ENCODE peak calls at places on chromosomes 4 and X, in seven cellular contexts. One of them, this sample, is unnamed.

GRCh38 chrX:65985922-65986588 is 53.8 kb downstream of the VSIG4 start:
- DNase-seq in H9: peak
- DNase-seq in psoas muscle: no peak
- DNase-seq in upper lobe of left lung: peak
- DNase-seq in fibroblast of mammary gland: peak
- DNase-seq in nephron progenitor cell: peak
- DNase-seq in stomach: no peak
- DNase-seq in this sample: no peak

GRCh38 chr4:47519239-47519883 is 34.3 kb downstream of the ATP10D start:
- DNase-seq in upper lobe of left lung: no peak
- DNase-seq in H9: no peak
- DNase-seq in stomach: no peak
- DNase-seq in psoas muscle: no peak
- DNase-seq in nephron progenitor cell: no peak
- DNase-seq in fibroblast of mammary gland: no peak
- DNase-seq in this sample: no peak

GRCh38 chr4:31051565-31051964 is 331.4 kb downstream of the PCDH7 start:
- DNase-seq in nephron progenitor cell: no peak
- DNase-seq in fibroblast of mammary gland: no peak
- DNase-seq in psoas muscle: no peak
- DNase-seq in H9: no peak
- DNase-seq in stomach: no peak
- DNase-seq in upper lobe of left lung: no peak
- DNase-seq in this sample: no peak

GRCh38 chr4:103786014-103786413 is 66.2 kb upstream of the TACR3 start:
- DNase-seq in nephron progenitor cell: peak
- DNase-seq in psoas muscle: no peak
- DNase-seq in upper lobe of left lung: no peak
- DNase-seq in fibroblast of mammary gland: peak
- DNase-seq in stomach: no peak
- DNase-seq in H9: peak
- DNase-seq in this sample: no peak

GRCh38 chrX:3221643-3222042 is 124.8 kb downstream of the MXRA5 start:
- DNase-seq in nephron progenitor cell: no peak
- DNase-seq in fibroblast of mammary gland: no peak
- DNase-seq in psoas muscle: no peak
- DNase-seq in upper lobe of left lung: no peak
- DNase-seq in H9: no peak
- DNase-seq in stomach: no peak
- DNase-seq in this sample: no peak

GRCh38 chrX:154040863-154041262 is 21.2 kb upstream of the IRAK1 start:
- DNase-seq in upper lobe of left lung: no peak
- DNase-seq in psoas muscle: no peak
- DNase-seq in stomach: no peak
- DNase-seq in nephron progenitor cell: no peak
- DNase-seq in H9: no peak
- DNase-seq in fibroblast of mammary gland: no peak
- DNase-seq in this sample: no peak

GRCh38 chr4:10303291-10303690 is 153.9 kb downstream of the ZNF518B start:
- DNase-seq in nephron progenitor cell: no peak
- DNase-seq in fibroblast of mammary gland: no peak
- DNase-seq in psoas muscle: no peak
- DNase-seq in upper lobe of left lung: no peak
- DNase-seq in H9: no peak
- DNase-seq in stomach: no peak
- DNase-seq in this sample: no peak

GRCh38 chr4:98786866-98787265 is 128.5 kb upstream of the TSPAN5 start:
- DNase-seq in stomach: no peak
- DNase-seq in H9: no peak
- DNase-seq in nephron progenitor cell: no peak
- DNase-seq in psoas muscle: no peak
- DNase-seq in upper lobe of left lung: no peak
- DNase-seq in fibroblast of mammary gland: peak
- DNase-seq in this sample: no peak

GRCh38 chr4:38509551-38509950 is 154.4 kb upstream of the KLF3 start:
- DNase-seq in psoas muscle: no peak
- DNase-seq in nephron progenitor cell: no peak
- DNase-seq in upper lobe of left lung: no peak
- DNase-seq in H9: no peak
- DNase-seq in fibroblast of mammary gland: no peak
- DNase-seq in stomach: no peak
- DNase-seq in this sample: no peak

GRCh38 chr4:153152453-153153338 is 51.5 kb upstream of the TRIM2 start:
- DNase-seq in H9: no peak
- DNase-seq in upper lobe of left lung: peak
- DNase-seq in psoas muscle: peak
- DNase-seq in nephron progenitor cell: peak
- DNase-seq in stomach: peak
- DNase-seq in fibroblast of mammary gland: no peak
- DNase-seq in this sample: no peak

GRCh38 chr4:8352368-8353157 is 83.0 kb downstream of the HTRA3 start:
- DNase-seq in stomach: no peak
- DNase-seq in upper lobe of left lung: peak
- DNase-seq in nephron progenitor cell: no peak
- DNase-seq in fibroblast of mammary gland: no peak
- DNase-seq in H9: peak
- DNase-seq in psoas muscle: no peak
- DNase-seq in this sample: no peak

GRCh38 chrX:19906293-19906692 is 18.9 kb upstream of the SH3KBP1 start:
- DNase-seq in nephron progenitor cell: no peak
- DNase-seq in stomach: no peak
- DNase-seq in fibroblast of mammary gland: no peak
- DNase-seq in psoas muscle: no peak
- DNase-seq in H9: no peak
- DNase-seq in upper lobe of left lung: no peak
- DNase-seq in this sample: no peak

GRCh38 chr4:147958057-147958456 is 226.2 kb downstream of the ARHGAP10 start:
- DNase-seq in upper lobe of left lung: no peak
- DNase-seq in fibroblast of mammary gland: no peak
- DNase-seq in H9: no peak
- DNase-seq in stomach: no peak
- DNase-seq in psoas muscle: no peak
- DNase-seq in nephron progenitor cell: no peak
- DNase-seq in this sample: no peak

GRCh38 chr4:28973591-28974350 is 1746.4 kb upstream of the PCDH7 start:
- DNase-seq in nephron progenitor cell: no peak
- DNase-seq in fibroblast of mammary gland: peak
- DNase-seq in H9: no peak
- DNase-seq in stomach: no peak
- DNase-seq in psoas muscle: no peak
- DNase-seq in upper lobe of left lung: no peak
- DNase-seq in this sample: no peak

GRCh38 chr4:15930314-15930713 is 8.2 kb downstream of the FGFBP1 start:
- DNase-seq in stomach: no peak
- DNase-seq in upper lobe of left lung: no peak
- DNase-seq in H9: no peak
- DNase-seq in fibroblast of mammary gland: peak
- DNase-seq in psoas muscle: no peak
- DNase-seq in nephron progenitor cell: no peak
- DNase-seq in this sample: no peak

GRCh38 chr4:31307026-31307425 is 586.9 kb downstream of the PCDH7 start:
- DNase-seq in stomach: no peak
- DNase-seq in upper lobe of left lung: no peak
- DNase-seq in fibroblast of mammary gland: no peak
- DNase-seq in nephron progenitor cell: no peak
- DNase-seq in H9: no peak
- DNase-seq in psoas muscle: no peak
- DNase-seq in this sample: no peak

GRCh38 chr4:40990202-40990898 is 224.0 kb downstream of the APBB2 start:
- DNase-seq in upper lobe of left lung: no peak
- DNase-seq in stomach: no peak
- DNase-seq in psoas muscle: no peak
- DNase-seq in nephron progenitor cell: no peak
- DNase-seq in H9: no peak
- DNase-seq in fibroblast of mammary gland: peak
- DNase-seq in this sample: no peak

GRCh38 chrX:106612403-106612789 is 618 bp downstream of the RADX start:
- DNase-seq in stomach: no peak
- DNase-seq in psoas muscle: no peak
- DNase-seq in nephron progenitor cell: no peak
- DNase-seq in upper lobe of left lung: no peak
- DNase-seq in fibroblast of mammary gland: no peak
- DNase-seq in H9: no peak
- DNase-seq in this sample: no peak

GRCh38 chr4:115852767-115853091 is 739.3 kb upstream of the NDST4 start:
- DNase-seq in stomach: no peak
- DNase-seq in upper lobe of left lung: no peak
- DNase-seq in nephron progenitor cell: no peak
- DNase-seq in psoas muscle: no peak
- DNase-seq in H9: no peak
- DNase-seq in fibroblast of mammary gland: no peak
- DNase-seq in this sample: no peak

GRCh38 chr4:115850799-115851509 is 737.5 kb upstream of the NDST4 start:
- DNase-seq in nephron progenitor cell: no peak
- DNase-seq in psoas muscle: no peak
- DNase-seq in H9: no peak
- DNase-seq in stomach: no peak
- DNase-seq in upper lobe of left lung: no peak
- DNase-seq in fibroblast of mammary gland: no peak
- DNase-seq in this sample: no peak

DNA sequence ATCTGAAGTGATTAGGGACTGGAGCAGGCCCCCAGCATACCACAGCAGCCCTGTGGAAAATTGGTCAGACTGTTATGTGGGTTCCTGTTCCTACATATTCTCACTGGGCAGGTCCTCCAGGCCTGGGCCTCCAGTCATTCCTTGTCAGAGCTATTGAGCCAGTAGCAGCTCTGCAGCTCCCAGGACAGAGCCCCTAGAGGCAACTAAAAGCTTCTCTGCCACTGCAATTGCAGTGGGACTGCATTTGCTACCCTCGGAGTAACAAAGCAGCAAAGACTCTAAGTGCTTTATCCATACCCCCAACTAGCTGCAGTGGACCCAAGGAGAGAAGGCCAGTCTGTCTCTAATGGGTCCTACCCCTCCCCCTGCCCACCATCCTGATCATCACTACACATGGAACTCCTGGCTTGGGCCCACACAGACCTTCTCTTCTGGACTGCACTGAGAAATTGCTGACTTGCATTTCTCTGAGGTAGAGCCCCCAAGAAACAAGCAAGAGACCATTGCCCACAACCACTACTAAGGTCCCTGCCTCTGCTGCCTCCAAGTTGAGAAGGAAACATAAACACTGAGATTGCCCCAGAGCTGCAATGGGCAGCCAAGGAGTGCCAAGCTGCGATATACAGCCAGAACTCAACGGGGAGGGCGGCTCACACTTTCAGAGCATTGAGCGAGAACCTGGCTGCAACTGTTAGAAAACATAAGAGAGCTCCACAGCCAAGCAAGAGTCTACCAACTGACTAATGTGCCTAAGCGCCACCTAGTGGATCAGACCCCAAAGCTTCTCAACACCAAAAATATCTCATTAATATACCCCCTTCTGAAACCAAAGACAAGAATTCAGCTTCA is 738.7 kb upstream of the NDST4 start:
- DNase-seq in upper lobe of left lung: peak
- DNase-seq in H9: peak
- DNase-seq in psoas muscle: no peak
- DNase-seq in fibroblast of mammary gland: peak
- DNase-seq in stomach: peak
- DNase-seq in nephron progenitor cell: peak
- DNase-seq in this sample: no peak
- TF ChIP-seq CTCF in upper lobe of left lung: no peak
- TF ChIP-seq CTCF in H9: peak
- TF ChIP-seq CTCF in psoas muscle: no peak
- TF ChIP-seq CTCF in fibroblast of mammary gland: peak
- TF ChIP-seq CTCF in stomach: peak
- TF ChIP-seq CTCF in nephron progenitor cell: peak
- TF ChIP-seq CTCF in this sample: peak

DNA sequence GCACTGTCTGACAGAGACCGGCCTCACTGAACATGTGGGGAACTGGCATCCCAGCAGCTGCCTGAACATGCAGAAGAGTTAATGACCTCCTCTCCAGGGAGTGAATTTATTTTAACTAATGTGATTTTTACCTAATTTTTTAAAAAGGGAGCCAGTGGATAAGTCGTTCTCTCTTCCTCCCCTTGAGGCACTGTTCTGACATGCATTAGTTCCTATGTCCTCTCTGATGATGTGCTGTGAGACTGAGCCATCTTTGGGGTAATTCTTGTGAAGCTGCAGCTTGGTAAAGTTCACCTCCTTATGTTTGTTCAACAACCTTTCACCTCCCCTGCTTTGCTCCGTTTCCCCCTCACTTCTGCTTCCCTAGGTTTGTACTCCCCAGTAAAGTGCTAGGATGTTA is 139.7 kb downstream of the COL25A1 start:
- DNase-seq in H9: no peak
- DNase-seq in psoas muscle: no peak
- DNase-seq in fibroblast of mammary gland: no peak
- DNase-seq in stomach: no peak
- DNase-seq in nephron progenitor cell: no peak
- DNase-seq in upper lobe of left lung: no peak
- DNase-seq in this sample: no peak
- TF ChIP-seq CTCF in H9: peak
- TF ChIP-seq CTCF in psoas muscle: no peak
- TF ChIP-seq CTCF in fibroblast of mammary gland: no peak
- TF ChIP-seq CTCF in stomach: no peak
- TF ChIP-seq CTCF in nephron progenitor cell: no peak
- TF ChIP-seq CTCF in upper lobe of left lung: no peak
- TF ChIP-seq CTCF in this sample: no peak

GRCh38 chr4:122170775-122171174 is 18.6 kb downstream of the BLTP1 start:
- DNase-seq in psoas muscle: no peak
- DNase-seq in H9: no peak
- DNase-seq in nephron progenitor cell: no peak
- DNase-seq in upper lobe of left lung: no peak
- DNase-seq in stomach: no peak
- DNase-seq in fibroblast of mammary gland: no peak
- DNase-seq in this sample: no peak

GRCh38 chr4:122163767-122164166 is 11.6 kb downstream of the BLTP1 start:
- DNase-seq in psoas muscle: no peak
- DNase-seq in stomach: no peak
- DNase-seq in nephron progenitor cell: no peak
- DNase-seq in upper lobe of left lung: no peak
- DNase-seq in fibroblast of mammary gland: no peak
- DNase-seq in H9: no peak
- DNase-seq in this sample: no peak

GRCh38 chr4:122172266-122172665 is 20.1 kb downstream of the BLTP1 start:
- DNase-seq in upper lobe of left lung: no peak
- DNase-seq in fibroblast of mammary gland: no peak
- DNase-seq in stomach: no peak
- DNase-seq in psoas muscle: no peak
- DNase-seq in nephron progenitor cell: no peak
- DNase-seq in H9: no peak
- DNase-seq in this sample: no peak

GRCh38 chr4:122163301-122163700 is 11.2 kb downstream of the BLTP1 start:
- DNase-seq in H9: no peak
- DNase-seq in fibroblast of mammary gland: no peak
- DNase-seq in psoas muscle: no peak
- DNase-seq in upper lobe of left lung: no peak
- DNase-seq in stomach: no peak
- DNase-seq in nephron progenitor cell: no peak
- DNase-seq in this sample: no peak

GRCh38 chr4:122167369-122167768 is 15.2 kb downstream of the BLTP1 start:
- DNase-seq in nephron progenitor cell: no peak
- DNase-seq in fibroblast of mammary gland: no peak
- DNase-seq in stomach: no peak
- DNase-seq in H9: no peak
- DNase-seq in psoas muscle: no peak
- DNase-seq in upper lobe of left lung: no peak
- DNase-seq in this sample: no peak
- TF ChIP-seq CTCF in nephron progenitor cell: no peak
- TF ChIP-seq CTCF in fibroblast of mammary gland: no peak
- TF ChIP-seq CTCF in stomach: no peak
- TF ChIP-seq CTCF in H9: peak
- TF ChIP-seq CTCF in psoas muscle: no peak
- TF ChIP-seq CTCF in upper lobe of left lung: no peak
- TF ChIP-seq CTCF in this sample: no peak

GRCh38 chr4:168724243-168724642 is 227.4 kb downstream of the PALLD start:
- DNase-seq in nephron progenitor cell: no peak
- DNase-seq in H9: no peak
- DNase-seq in fibroblast of mammary gland: no peak
- DNase-seq in stomach: no peak
- DNase-seq in upper lobe of left lung: no peak
- DNase-seq in psoas muscle: no peak
- DNase-seq in this sample: no peak
- TF ChIP-seq CTCF in nephron progenitor cell: no peak
- TF ChIP-seq CTCF in H9: no peak
- TF ChIP-seq CTCF in fibroblast of mammary gland: no peak
- TF ChIP-seq CTCF in stomach: no peak
- TF ChIP-seq CTCF in upper lobe of left lung: no peak
- TF ChIP-seq CTCF in psoas muscle: no peak
- TF ChIP-seq CTCF in this sample: no peak